ENCODE peak calls at places on chromosomes 4 and X, in four cellular contexts. One of them, this sample, is unnamed.

GRCh38 chrX:45557390-45557789 is 356.7 kb upstream of the DIPK2B start:
- DNase-seq in GM12892: no peak
- DNase-seq in prostate gland: no peak
- DNase-seq in naive thymus-derived CD8-positive, alpha-beta T cell: no peak
- DNase-seq in this sample: no peak

GRCh38 chr4:93764647-93765246 is 63.8 kb upstream of the ATOH1 start:
- DNase-seq in prostate gland: peak
- DNase-seq in naive thymus-derived CD8-positive, alpha-beta T cell: no peak
- DNase-seq in GM12892: no peak
- DNase-seq in this sample: peak

GRCh38 chr4:73275318-73275654 is 16.7 kb upstream of the ANKRD17 start:
- DNase-seq in prostate gland: peak
- DNase-seq in naive thymus-derived CD8-positive, alpha-beta T cell: no peak
- DNase-seq in GM12892: no peak
- DNase-seq in this sample: no peak

GRCh38 chr4:85228264-85228663 is 246.7 kb upstream of the ARHGAP24 start:
- DNase-seq in naive thymus-derived CD8-positive, alpha-beta T cell: no peak
- DNase-seq in prostate gland: no peak
- DNase-seq in GM12892: no peak
- DNase-seq in this sample: no peak

GRCh38 chr4:117786566-117786965 is 247.7 kb upstream of the NDST3 start:
- DNase-seq in GM12892: no peak
- DNase-seq in prostate gland: no peak
- DNase-seq in naive thymus-derived CD8-positive, alpha-beta T cell: no peak
- DNase-seq in this sample: no peak

GRCh38 chrX:148722966-148723365 is 222.5 kb downstream of the AFF2 start:
- DNase-seq in naive thymus-derived CD8-positive, alpha-beta T cell: no peak
- DNase-seq in GM12892: no peak
- DNase-seq in prostate gland: no peak
- DNase-seq in this sample: no peak

GRCh38 chr4:78984593-78984992 is 45.4 kb upstream of the PAQR3 start:
- DNase-seq in prostate gland: no peak
- DNase-seq in GM12892: no peak
- DNase-seq in naive thymus-derived CD8-positive, alpha-beta T cell: no peak
- DNase-seq in this sample: no peak

GRCh38 chr4:37780444-37781133 is 45.9 kb upstream of the PGM2 start:
- DNase-seq in naive thymus-derived CD8-positive, alpha-beta T cell: peak
- DNase-seq in prostate gland: peak
- DNase-seq in GM12892: no peak
- DNase-seq in this sample: no peak

GRCh38 chr4:86032476-86033022 is 327.3 kb downstream of the MAPK10 start:
- DNase-seq in prostate gland: peak
- DNase-seq in GM12892: no peak
- DNase-seq in naive thymus-derived CD8-positive, alpha-beta T cell: no peak
- DNase-seq in this sample: no peak

GRCh38 chr4:151012376-151012775 is 2.7 kb downstream of the LRBA start:
- DNase-seq in naive thymus-derived CD8-positive, alpha-beta T cell: no peak
- DNase-seq in prostate gland: no peak
- DNase-seq in GM12892: no peak
- DNase-seq in this sample: no peak

GRCh38 chr4:120692964-120693363 is 229.6 kb downstream of the PRDM5 start:
- DNase-seq in naive thymus-derived CD8-positive, alpha-beta T cell: no peak
- DNase-seq in prostate gland: no peak
- DNase-seq in GM12892: no peak
- DNase-seq in this sample: no peak

GRCh38 chrX:151815461-151815860 is 80.9 kb downstream of the CNGA2 start:
- DNase-seq in naive thymus-derived CD8-positive, alpha-beta T cell: no peak
- DNase-seq in GM12892: no peak
- DNase-seq in prostate gland: no peak
- DNase-seq in this sample: no peak

GRCh38 chrX:63561425-63561824 is 210.3 kb upstream of the SPIN4 start:
- DNase-seq in prostate gland: no peak
- DNase-seq in GM12892: no peak
- DNase-seq in naive thymus-derived CD8-positive, alpha-beta T cell: no peak
- DNase-seq in this sample: no peak

GRCh38 chr4:36054750-36055467 is 189.4 kb downstream of the ARAP2 start:
- DNase-seq in prostate gland: no peak
- DNase-seq in GM12892: no peak
- DNase-seq in naive thymus-derived CD8-positive, alpha-beta T cell: no peak
- DNase-seq in this sample: no peak

GRCh38 chrX:72735561-72735960 is 21.5 kb upstream of the PHKA1 start:
- DNase-seq in naive thymus-derived CD8-positive, alpha-beta T cell: no peak
- DNase-seq in GM12892: no peak
- DNase-seq in prostate gland: no peak
- DNase-seq in this sample: no peak

GRCh38 chr4:184330008-184330400 is 112.3 kb upstream of the ENPP6 start:
- DNase-seq in GM12892: no peak
- DNase-seq in prostate gland: no peak
- DNase-seq in naive thymus-derived CD8-positive, alpha-beta T cell: peak
- DNase-seq in this sample: no peak

GRCh38 chr4:98199247-98199646 is 56.0 kb upstream of the STPG2 start:
- DNase-seq in prostate gland: no peak
- DNase-seq in GM12892: no peak
- DNase-seq in naive thymus-derived CD8-positive, alpha-beta T cell: no peak
- DNase-seq in this sample: no peak

GRCh38 chrX:53312946-53313745 is 31.8 kb upstream of the IQSEC2 start:
- DNase-seq in naive thymus-derived CD8-positive, alpha-beta T cell: peak
- DNase-seq in GM12892: no peak
- DNase-seq in prostate gland: peak
- DNase-seq in this sample: no peak

GRCh38 chr4:1174941-1175634 is 2.7 kb upstream of the SPON2 start:
- DNase-seq in prostate gland: no peak
- DNase-seq in naive thymus-derived CD8-positive, alpha-beta T cell: no peak
- DNase-seq in GM12892: no peak
- DNase-seq in this sample: no peak

GRCh38 chr4:123603165-123603564 is 206.6 kb downstream of the SPRY1 start:
- DNase-seq in GM12892: no peak
- DNase-seq in prostate gland: no peak
- DNase-seq in naive thymus-derived CD8-positive, alpha-beta T cell: no peak
- DNase-seq in this sample: no peak

GRCh38 chr4:145207934-145208333 is 27.5 kb upstream of the OTUD4 start:
- DNase-seq in naive thymus-derived CD8-positive, alpha-beta T cell: no peak
- DNase-seq in GM12892: no peak
- DNase-seq in prostate gland: no peak
- DNase-seq in this sample: no peak

GRCh38 chrX:2928127-2928582 is 984 bp downstream of the ARSD start:
- DNase-seq in GM12892: no peak
- DNase-seq in naive thymus-derived CD8-positive, alpha-beta T cell: no peak
- DNase-seq in prostate gland: peak
- DNase-seq in this sample: no peak

GRCh38 chr4:85409251-85409650 is 65.7 kb upstream of the ARHGAP24 start:
- DNase-seq in naive thymus-derived CD8-positive, alpha-beta T cell: no peak
- DNase-seq in GM12892: no peak
- DNase-seq in prostate gland: no peak
- DNase-seq in this sample: no peak

GRCh38 chr4:57102050-57102564 is 8.1 kb downstream of the IGFBP7 start:
- DNase-seq in GM12892: no peak
- DNase-seq in prostate gland: no peak
- DNase-seq in naive thymus-derived CD8-positive, alpha-beta T cell: no peak
- DNase-seq in this sample: no peak

GRCh38 chrX:107823456-107823855 is 2.2 kb upstream of the MID2 start:
- DNase-seq in GM12892: no peak
- DNase-seq in naive thymus-derived CD8-positive, alpha-beta T cell: no peak
- DNase-seq in prostate gland: no peak
- DNase-seq in this sample: no peak

GRCh38 chrX:110277609-110278008 is 40.3 kb downstream of the AMMECR1 start:
- DNase-seq in prostate gland: no peak
- DNase-seq in GM12892: no peak
- DNase-seq in naive thymus-derived CD8-positive, alpha-beta T cell: no peak
- DNase-seq in this sample: no peak

GRCh38 chrX:19064175-19064574 is 58.1 kb downstream of the ADGRG2 start:
- DNase-seq in prostate gland: no peak
- DNase-seq in naive thymus-derived CD8-positive, alpha-beta T cell: no peak
- DNase-seq in GM12892: no peak
- DNase-seq in this sample: no peak

GRCh38 chrX:154365052-154365600 is 9.3 kb downstream of the FLNA start:
- DNase-seq in GM12892: no peak
- DNase-seq in prostate gland: no peak
- DNase-seq in naive thymus-derived CD8-positive, alpha-beta T cell: no peak
- DNase-seq in this sample: no peak

GRCh38 chr4:82429728-82430192 is 502 bp downstream of the HNRNPDL start:
- DNase-seq in GM12892: no peak
- DNase-seq in naive thymus-derived CD8-positive, alpha-beta T cell: peak
- DNase-seq in prostate gland: no peak
- DNase-seq in this sample: no peak

GRCh38 chr4:186840222-186840701 is 116.6 kb upstream of the FAT1 start:
- DNase-seq in GM12892: no peak
- DNase-seq in naive thymus-derived CD8-positive, alpha-beta T cell: no peak
- DNase-seq in prostate gland: no peak
- DNase-seq in this sample: no peak

GRCh38 chrX:48648299-48648698 is 35.3 kb upstream of the WAS start:
- DNase-seq in prostate gland: no peak
- DNase-seq in GM12892: no peak
- DNase-seq in naive thymus-derived CD8-positive, alpha-beta T cell: peak
- DNase-seq in this sample: peak

GRCh38 chr4:24224446-24224845 is 334.6 kb upstream of the PPARGC1A start:
- DNase-seq in prostate gland: no peak
- DNase-seq in naive thymus-derived CD8-positive, alpha-beta T cell: no peak
- DNase-seq in GM12892: no peak
- DNase-seq in this sample: no peak

GRCh38 chr4:95409127-95409526 is 139.6 kb downstream of the UNC5C start:
- DNase-seq in GM12892: no peak
- DNase-seq in prostate gland: no peak
- DNase-seq in naive thymus-derived CD8-positive, alpha-beta T cell: no peak
- DNase-seq in this sample: no peak

GRCh38 chr4:8439914-8440490 is 521 bp downstream of the ACOX3 start:
- DNase-seq in GM12892: no peak
- DNase-seq in naive thymus-derived CD8-positive, alpha-beta T cell: no peak
- DNase-seq in prostate gland: no peak
- DNase-seq in this sample: peak

GRCh38 chr4:28310926-28311325 is 1450.3 kb downstream of the STIM2 start:
- DNase-seq in naive thymus-derived CD8-positive, alpha-beta T cell: no peak
- DNase-seq in GM12892: no peak
- DNase-seq in prostate gland: no peak
- DNase-seq in this sample: no peak

GRCh38 chr4:166091914-166092510 is 219.0 kb downstream of the TLL1 start:
- DNase-seq in prostate gland: peak
- DNase-seq in naive thymus-derived CD8-positive, alpha-beta T cell: no peak
- DNase-seq in GM12892: no peak
- DNase-seq in this sample: peak

GRCh38 chr4:57100979-57101629 is 9.1 kb downstream of the IGFBP7 start:
- DNase-seq in prostate gland: no peak
- DNase-seq in naive thymus-derived CD8-positive, alpha-beta T cell: no peak
- DNase-seq in GM12892: no peak
- DNase-seq in this sample: no peak